ENCODE peak calls at places on chromosomes 7 and 10, in seven cellular contexts. S, D, B, U, T, C and Z are unnamed samples.

GRCh38 chr7:116138202-116138801 is 72.0 kb upstream of the TES start:
- DNase-seq in S (no peak), D (no peak), B (no peak), U (no peak), T (no peak), C (peak; percentile 8), Z (peak; percentile 29)

GRCh38 chr10:85657478-85658113 is 709.0 kb downstream of the GRID1 start:
- DNase-seq in S (no peak), D (no peak), B (no peak), U (no peak), T (no peak), C (peak; percentile 5), Z (no peak)

GRCh38 chr7:137985253-137985896 is 16.5 kb downstream of the CREB3L2 start:
- DNase-seq in S (no peak), D (no peak), B (no peak), U (no peak), T (no peak), C (no peak), Z (no peak)

GRCh38 chr7:38796636-38797501 is 112.1 kb downstream of the VPS41 start:
- DNase-seq in S (peak; percentile 50), D (no peak), B (peak; percentile 21), U (peak; percentile 54), T (no peak), C (peak; percentile 53), Z (peak; percentile 15)

GRCh38 chr7:50534690-50535290 is 30.4 kb downstream of the DDC start:
- DNase-seq in S (no peak), D (no peak), B (no peak), U (no peak), T (no peak), C (no peak), Z (peak; percentile 99)

GRCh38 chr10:110881905-110882304 is 10.2 kb downstream of the PDCD4 start:
- DNase-seq in S (no peak), D (no peak), B (no peak), U (no peak), T (no peak), C (no peak), Z (no peak)

GRCh38 chr10:111207525-111207924 is 130.7 kb downstream of the ADRA2A start:
- DNase-seq in S (peak; percentile 74), D (no peak), B (peak; percentile 18), U (no peak), T (no peak), C (no peak), Z (peak; percentile 6)

GRCh38 chr7:120877706-120878105 is 19.8 kb upstream of the TSPAN12 start:
- DNase-seq in S (no peak), D (no peak), B (no peak), U (no peak), T (no peak), C (no peak), Z (no peak)

GRCh38 chr7:156095908-156096539 is 283.8 kb upstream of the SHH start:
- DNase-seq in S (no peak), D (no peak), B (no peak), U (no peak), T (no peak), C (no peak), Z (no peak)

GRCh38 chr10:59172567-59172966 is 3.9 kb upstream of the PHYHIPL start:
- DNase-seq in S (no peak), D (no peak), B (no peak), U (no peak), T (no peak), C (no peak), Z (no peak)

GRCh38 chr10:70530315-70530714 is 51.7 kb downstream of the PALD1 start:
- DNase-seq in S (no peak), D (no peak), B (no peak), U (no peak), T (no peak), C (no peak), Z (no peak)

GRCh38 chr10:61635946-61636345 is 26.8 kb upstream of the CABCOCO1 start:
- DNase-seq in S (no peak), D (no peak), B (no peak), U (no peak), T (no peak), C (no peak), Z (peak; percentile 68)

GRCh38 chr7:80611779-80612178 is 26.7 kb upstream of the CD36 start:
- DNase-seq in S (peak; percentile 13), D (peak; percentile 66), B (no peak), U (no peak), T (peak; percentile 34), C (peak; percentile 81), Z (no peak)

GRCh38 chr10:63633677-63634487 is 112.7 kb downstream of the REEP3 start:
- DNase-seq in S (no peak), D (no peak), B (no peak), U (no peak), T (no peak), C (no peak), Z (no peak)

GRCh38 chr10:11529276-11529675 is 82.2 kb downstream of the USP6NL start:
- DNase-seq in S (no peak), D (no peak), B (no peak), U (no peak), T (no peak), C (no peak), Z (no peak)

GRCh38 chr7:100167912-100168323 is 499 bp downstream of the GAL3ST4 start:
- DNase-seq in S (peak; percentile 56), D (no peak), B (no peak), U (no peak), T (no peak), C (no peak), Z (no peak)

GRCh38 chr7:128170461-128170860 is 70.6 kb upstream of the LEP start:
- DNase-seq in S (no peak), D (no peak), B (no peak), U (no peak), T (no peak), C (no peak), Z (no peak)